ENCODE peak calls at places on chromosomes 13 and 19, in five cellular contexts. A is K562, J is uterus, I is SK-N-SH, Z is cardiac muscle cell. X is an unnamed sample.

GRCh38 chr13:106083620-106084350 is 451.7 kb downstream of the EFNB2 start:
- DNase-seq in A (no peak), J (no peak), I (peak), Z (peak), X (peak)

GRCh38 chr19:48537541-48537940 is 14.4 kb upstream of the SULT2B1 start:
- DNase-seq in A (no peak), J (no peak), I (no peak), Z (no peak), X (no peak)

GRCh38 chr19:23093832-23094231 is 23.0 kb upstream of the ZNF730 start:
- DNase-seq in A (no peak), J (no peak), I (no peak), Z (no peak), X (no peak)

GRCh38 chr19:16266586-16266942 is 58.1 kb upstream of the KLF2 start:
- DNase-seq in A (no peak), J (no peak), I (no peak), Z (no peak), X (no peak)

GRCh38 chr19:2691951-2692350 is 10.5 kb downstream of the GNG7 start:
- DNase-seq in A (no peak), J (no peak), I (no peak), Z (no peak), X (no peak)

GRCh38 chr13:21987793-21988192 is 316.9 kb downstream of the FGF9 start:
- DNase-seq in A (peak), J (no peak), I (no peak), Z (no peak), X (no peak)

GRCh38 chr13:20566424-20566916 is 487 bp upstream of the IFT88 start:
- DNase-seq in A (no peak), J (peak), I (no peak), Z (no peak), X (no peak)

GRCh38 chr19:19274716-19275115 is 1.6 kb upstream of the TM6SF2 start:
- DNase-seq in A (no peak), J (no peak), I (peak), Z (no peak), X (no peak)

GRCh38 chr13:23608704-23609413 is 38.6 kb downstream of the TNFRSF19 start:
- DNase-seq in A (no peak), J (peak), I (peak), Z (no peak), X (no peak)

DNA sequence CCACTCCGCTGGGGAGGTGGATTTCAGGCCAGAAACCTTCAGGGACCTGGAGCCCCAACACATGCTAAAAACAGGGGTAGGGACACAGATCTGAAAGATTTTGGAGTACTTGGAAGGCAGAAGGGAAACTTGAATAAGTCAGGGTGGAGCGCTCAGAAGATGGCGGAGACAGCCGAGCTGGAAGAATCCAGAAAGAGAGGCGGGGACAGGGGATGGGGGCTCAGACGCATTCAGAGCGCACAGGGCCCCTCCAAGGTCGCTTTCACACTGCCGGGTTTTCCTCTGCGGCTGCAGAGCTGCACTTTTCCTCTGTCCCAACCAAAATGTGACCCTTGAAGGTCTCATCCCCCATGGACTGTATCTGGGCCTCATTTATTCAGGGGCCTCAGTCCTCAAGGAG is 56.9 kb downstream of the ERICH4 start:
- DNase-seq in A (no peak), J (no peak), I (no peak), Z (no peak), X (no peak)
- H3K4me3 ChIP-seq in A (no peak), J (peak), I (no peak), Z (no peak), X (no peak)

DNA sequence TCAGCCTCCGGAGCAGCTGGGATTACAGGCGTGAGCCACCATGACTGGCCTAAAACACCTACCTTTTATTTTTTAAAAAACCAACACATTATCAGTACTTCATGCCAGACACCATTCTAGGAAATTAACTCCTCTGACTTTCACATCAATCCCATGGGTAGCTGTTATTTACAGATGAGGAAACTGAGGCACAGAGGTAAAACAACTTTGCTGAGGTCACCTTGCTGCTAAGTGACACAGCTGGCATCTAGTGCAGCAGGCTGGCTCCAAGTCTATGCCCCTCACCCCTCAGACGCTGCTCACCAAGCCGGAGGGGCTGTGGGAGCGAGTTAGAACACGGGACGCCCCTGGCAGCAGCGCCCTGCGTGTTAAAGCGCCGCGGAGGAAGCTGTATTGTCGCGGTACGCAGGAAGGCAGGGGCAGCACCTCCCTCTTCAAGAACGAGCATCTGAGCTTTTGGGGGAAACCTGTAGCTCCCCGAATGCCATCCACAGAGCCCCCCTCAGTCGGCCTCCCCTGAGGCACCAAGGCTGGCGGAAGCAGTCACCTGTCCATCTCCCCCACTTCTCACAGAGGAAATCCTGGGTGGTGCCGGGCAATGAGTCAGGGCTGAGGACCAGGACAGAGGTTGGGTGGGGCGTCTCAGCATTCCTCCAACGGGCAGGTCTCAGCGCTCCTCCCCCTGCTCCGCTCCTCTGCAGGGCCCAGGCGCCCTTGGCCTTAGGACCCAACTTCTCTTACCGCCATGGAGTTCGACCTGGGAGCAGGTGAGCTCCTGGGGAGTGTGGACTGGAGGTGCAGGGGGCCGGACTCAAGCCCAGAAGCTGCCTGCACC is at the start of gene C19orf33:
- DNase-seq in A (peak), J (no peak), I (no peak), Z (no peak), X (no peak)
- H3K4me3 ChIP-seq in A (no peak), J (no peak), I (no peak), Z (no peak), X (no peak)

DNA sequence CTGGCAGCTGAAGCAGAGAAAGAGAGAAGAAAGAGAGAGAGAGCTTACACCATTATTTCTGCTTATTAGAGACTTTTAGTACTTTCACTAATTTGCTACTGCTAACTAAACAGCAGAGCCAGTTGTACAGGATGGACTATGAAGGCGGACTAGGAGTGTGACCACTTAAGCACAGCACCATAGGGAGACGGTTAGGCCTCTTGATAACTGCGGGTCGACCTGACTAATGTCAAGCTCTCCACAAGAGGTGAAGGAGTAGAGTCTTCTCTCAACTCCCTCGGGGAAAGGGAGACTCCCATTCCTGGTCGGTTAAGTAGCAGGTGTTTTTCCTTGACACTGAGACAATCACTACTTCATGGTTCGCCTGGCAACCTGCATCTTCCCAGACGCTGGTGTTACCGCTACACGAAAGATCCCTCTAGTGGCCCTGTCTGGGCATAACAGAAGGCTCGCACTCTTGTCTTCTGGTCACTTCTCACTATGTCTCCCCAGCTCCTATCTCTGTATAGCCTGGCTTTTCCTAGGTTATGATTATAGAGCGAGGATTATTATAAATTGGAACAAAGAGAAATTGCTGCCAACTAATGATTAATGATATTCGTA is 5.3 kb upstream of the PSG7 start:
- DNase-seq in A (peak), J (no peak), I (no peak), Z (no peak), X (no peak)
- H3K4me3 ChIP-seq in A (no peak), J (no peak), I (no peak), Z (no peak), X (no peak)

DNA sequence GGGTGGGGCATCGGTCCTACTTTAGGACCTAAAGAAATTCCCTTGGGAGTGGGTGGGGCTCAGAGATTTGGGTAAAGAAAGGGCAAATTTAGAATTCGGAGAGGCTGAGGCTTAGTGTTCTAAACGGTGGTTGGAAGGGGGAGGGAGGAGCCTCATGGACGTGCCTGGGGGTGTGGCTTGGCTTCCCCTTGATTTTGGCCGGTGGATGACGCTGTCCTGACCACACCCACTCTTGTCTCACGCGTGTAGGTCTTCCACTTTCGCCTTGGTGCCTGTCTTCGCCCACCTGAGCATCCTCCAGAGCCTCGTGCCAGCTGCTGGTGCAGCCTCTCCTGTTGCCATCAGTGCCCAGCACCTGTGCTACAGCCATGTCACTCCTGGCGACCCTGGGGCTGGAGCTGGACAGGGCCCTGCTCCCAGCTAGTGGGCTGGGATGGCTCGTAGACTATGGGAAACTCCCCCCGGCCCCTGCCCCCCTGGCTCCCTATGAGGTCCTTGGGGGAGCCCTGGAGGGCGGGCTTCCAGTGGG is 1.2 kb upstream of the NUP62 start:
- DNase-seq in A (peak), J (peak), I (no peak), Z (no peak), X (no peak)
- H3K4me3 ChIP-seq in A (peak), J (no peak), I (peak), Z (peak), X (no peak)

DNA sequence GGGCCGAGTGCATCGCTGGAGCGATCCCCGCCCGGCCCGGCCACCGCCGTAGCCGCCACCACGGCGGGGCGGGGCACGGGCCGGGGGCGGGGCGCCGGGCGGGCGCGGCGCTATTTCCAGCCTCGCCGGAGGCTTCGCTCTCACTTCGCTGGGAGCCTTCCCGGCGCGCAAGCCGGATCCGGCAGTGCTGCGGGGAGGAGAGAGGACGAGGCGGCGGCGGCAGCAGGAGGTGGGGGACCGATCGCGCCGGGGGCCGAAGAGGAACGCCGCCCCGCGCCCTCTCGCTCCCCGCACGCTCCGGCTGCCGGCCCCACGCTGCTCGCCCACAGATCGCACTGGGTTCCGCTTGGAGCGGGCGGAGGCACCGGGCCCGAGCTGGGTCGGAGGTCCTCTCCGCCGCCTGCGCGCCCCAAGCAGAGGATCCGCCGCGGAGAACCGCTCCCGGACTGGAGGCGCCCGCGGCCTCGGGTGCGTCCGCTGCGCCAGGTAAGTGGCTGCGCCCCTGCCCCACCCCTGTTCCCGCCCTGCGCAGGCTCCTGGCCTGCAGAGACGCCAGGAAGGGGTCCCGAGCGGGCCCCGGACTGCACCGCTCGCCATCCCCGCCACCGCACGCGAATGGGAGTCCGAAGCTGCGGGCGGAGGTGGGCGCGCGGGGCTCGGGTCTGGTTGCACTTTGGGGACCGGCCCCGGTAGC is at the start of gene CHST8:
- DNase-seq in A (peak), J (no peak), I (peak), Z (peak), X (no peak)
- H3K4me3 ChIP-seq in A (no peak), J (no peak), I (no peak), Z (peak), X (peak)

GRCh38 chr19:18017275-18018083 is 9.5 kb downstream of the ARRDC2 start:
- DNase-seq in A (no peak), J (no peak), I (no peak), Z (no peak), X (no peak)

GRCh38 chr19:18027151-18027550 is 19.2 kb downstream of the ARRDC2 start:
- DNase-seq in A (no peak), J (no peak), I (no peak), Z (no peak), X (no peak)

GRCh38 chr19:18020212-18021067 is 12.5 kb downstream of the ARRDC2 start:
- DNase-seq in A (no peak), J (peak), I (peak), Z (no peak), X (peak)

GRCh38 chr19:18023596-18024212 is 15.7 kb downstream of the ARRDC2 start:
- DNase-seq in A (peak), J (peak), I (no peak), Z (no peak), X (no peak)

DNA sequence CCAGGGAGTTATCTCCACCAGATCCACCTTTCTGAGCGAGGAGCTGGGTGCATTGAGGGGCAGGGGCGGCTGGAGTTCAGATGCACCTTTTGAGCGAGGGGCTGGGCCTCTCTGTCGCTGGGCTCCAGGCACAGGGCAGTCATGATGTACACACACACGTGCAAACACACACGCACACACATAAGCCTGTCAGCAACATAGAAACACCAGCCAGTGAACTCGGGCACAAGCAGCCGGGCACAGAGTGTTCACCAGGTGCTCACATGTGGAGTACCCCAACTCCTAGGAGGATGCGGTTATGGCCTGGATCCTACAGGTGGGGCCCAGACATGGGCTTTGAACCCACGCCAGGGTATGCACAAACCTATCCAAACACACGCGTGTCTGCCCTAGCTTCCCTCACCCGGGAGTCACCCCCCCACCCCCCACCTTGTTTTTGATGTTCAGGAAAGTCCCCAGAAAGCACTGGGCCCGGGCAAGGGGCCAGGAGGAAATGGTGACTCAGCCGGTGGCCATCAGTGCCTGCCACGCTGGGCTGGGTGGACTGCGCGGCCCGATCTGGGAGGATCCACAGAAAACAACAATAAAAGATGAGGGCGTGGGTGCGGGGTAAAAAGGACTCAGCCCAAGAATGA is 13.3 kb downstream of the ARRDC2 start:
- DNase-seq in A (peak), J (peak), I (no peak), Z (no peak), X (peak)
- H3K4me3 ChIP-seq in A (peak), J (no peak), I (no peak), Z (no peak), X (no peak)

DNA sequence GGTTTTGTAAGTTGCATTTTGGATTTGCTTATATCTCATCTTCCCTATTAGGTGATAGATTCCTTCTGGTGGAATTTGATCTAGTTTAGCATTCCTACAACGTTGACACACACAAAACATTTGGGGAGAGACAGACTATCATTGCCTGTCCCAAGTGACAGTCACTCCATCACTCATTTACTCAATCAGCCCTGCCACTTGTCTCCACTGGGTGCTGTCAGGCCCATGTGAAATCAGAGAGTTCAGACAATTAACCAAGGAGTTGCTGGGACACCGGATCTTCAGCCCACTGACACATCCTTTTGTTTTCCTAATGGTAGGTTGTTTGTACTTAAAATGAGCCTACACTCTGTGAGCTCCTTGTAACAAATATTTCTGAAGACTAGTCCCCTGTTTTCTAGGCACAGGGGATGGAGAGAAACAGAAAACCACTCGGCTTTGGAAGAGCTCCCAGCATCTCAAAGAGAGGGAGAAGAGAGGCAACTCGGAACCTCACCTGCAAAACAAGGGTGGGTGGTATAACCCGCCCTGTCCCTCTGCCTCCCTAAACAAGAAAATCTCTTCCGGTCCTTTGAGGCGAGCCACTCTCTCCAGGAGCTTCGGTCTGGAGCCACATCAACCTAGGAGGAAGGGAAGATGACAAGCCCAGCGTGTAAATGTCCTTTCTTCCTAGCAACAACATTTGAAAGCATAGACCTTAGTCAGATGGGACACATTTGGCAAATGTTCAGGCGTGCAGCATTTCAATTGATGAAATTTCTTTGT is 440.9 kb upstream of the KLF12 start:
- DNase-seq in A (no peak), J (no peak), I (peak), Z (no peak), X (no peak)
- H3K4me3 ChIP-seq in A (no peak), J (peak), I (peak), Z (peak), X (no peak)

GRCh38 chr19:1382250-1382649 is 1.5 kb upstream of the NDUFS7 start:
- DNase-seq in A (no peak), J (no peak), I (no peak), Z (no peak), X (no peak)

GRCh38 chr19:1383311-1384084 is at the start of gene NDUFS7:
- DNase-seq in A (peak), J (peak), I (peak), Z (peak), X (peak)

GRCh38 chr19:1384478-1385110 is 887 bp downstream of the NDUFS7 start:
- DNase-seq in A (no peak), J (no peak), I (no peak), Z (no peak), X (no peak)

GRCh38 chr19:1384085-1384462 is 367 bp downstream of the NDUFS7 start:
- DNase-seq in A (no peak), J (no peak), I (no peak), Z (no peak), X (no peak)

DNA sequence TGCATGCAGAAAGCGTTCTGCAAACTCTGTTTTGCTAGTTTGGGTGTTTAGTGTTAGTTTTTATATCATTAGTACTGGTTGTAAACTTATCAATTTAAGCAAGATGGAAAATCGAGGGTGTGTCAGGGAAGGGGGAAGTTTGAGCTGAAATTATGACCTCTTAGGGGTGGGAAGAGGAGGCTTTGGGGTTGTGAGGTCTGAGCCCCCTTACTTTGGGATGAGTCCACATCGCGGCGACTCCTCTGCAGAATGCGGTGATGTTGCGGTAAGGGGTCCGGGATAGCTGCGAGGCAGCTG is 745 bp upstream of the NDUFS7 start:
- DNase-seq in A (peak), J (no peak), I (peak), Z (no peak), X (no peak)
- H3K4me3 ChIP-seq in A (peak), J (no peak), I (no peak), Z (no peak), X (no peak)